ENCODE peak calls at places on chromosomes 6 and 20, in ten cellular contexts. One of them, this sample, is unnamed.

GRCh38 chr6:105763866-105764265 is 322.3 kb upstream of the PRDM1 start:
- DNase-seq in heart left ventricle: no peak
- DNase-seq in right lobe of liver: no peak
- DNase-seq in psoas muscle: no peak
- DNase-seq in osteoblast: no peak
- DNase-seq in AG04450: no peak
- DNase-seq in Peyer's patch: no peak
- DNase-seq in heart right ventricle: no peak
- DNase-seq in caudate nucleus: no peak
- DNase-seq in upper lobe of right lung: no peak
- DNase-seq in this sample: no peak

GRCh38 chr6:42419490-42420280 is 32.0 kb downstream of the TRERF1 start:
- DNase-seq in AG04450: no peak
- DNase-seq in psoas muscle: no peak
- DNase-seq in osteoblast: no peak
- DNase-seq in right lobe of liver: no peak
- DNase-seq in heart right ventricle: no peak
- DNase-seq in Peyer's patch: no peak
- DNase-seq in heart left ventricle: no peak
- DNase-seq in upper lobe of right lung: no peak
- DNase-seq in caudate nucleus: no peak
- DNase-seq in this sample: no peak

GRCh38 chr20:36467076-36467999 is 74.0 kb upstream of the MYL9 start:
- DNase-seq in heart right ventricle: peak
- DNase-seq in osteoblast: peak
- DNase-seq in heart left ventricle: peak
- DNase-seq in caudate nucleus: peak
- DNase-seq in psoas muscle: peak
- DNase-seq in upper lobe of right lung: no peak
- DNase-seq in Peyer's patch: peak
- DNase-seq in right lobe of liver: peak
- DNase-seq in AG04450: no peak
- DNase-seq in this sample: no peak

GRCh38 chr6:47083586-47084047 is 41.5 kb upstream of the ADGRF1 start:
- DNase-seq in heart left ventricle: peak
- DNase-seq in heart right ventricle: peak
- DNase-seq in upper lobe of right lung: peak
- DNase-seq in psoas muscle: peak
- DNase-seq in AG04450: peak
- DNase-seq in Peyer's patch: peak
- DNase-seq in osteoblast: peak
- DNase-seq in right lobe of liver: peak
- DNase-seq in caudate nucleus: no peak
- DNase-seq in this sample: no peak

GRCh38 chr20:62816879-62817873 is at the start of gene COL9A3:
- DNase-seq in caudate nucleus: peak
- DNase-seq in right lobe of liver: no peak
- DNase-seq in osteoblast: peak
- DNase-seq in heart right ventricle: no peak
- DNase-seq in upper lobe of right lung: no peak
- DNase-seq in AG04450: no peak
- DNase-seq in Peyer's patch: no peak
- DNase-seq in heart left ventricle: no peak
- DNase-seq in psoas muscle: no peak
- DNase-seq in this sample: peak

GRCh38 chr6:143027058-143027457 is 33.6 kb upstream of the AIG1 start:
- DNase-seq in psoas muscle: peak
- DNase-seq in heart right ventricle: peak
- DNase-seq in upper lobe of right lung: peak
- DNase-seq in right lobe of liver: peak
- DNase-seq in heart left ventricle: peak
- DNase-seq in osteoblast: no peak
- DNase-seq in Peyer's patch: peak
- DNase-seq in AG04450: no peak
- DNase-seq in caudate nucleus: no peak
- DNase-seq in this sample: no peak

GRCh38 chr6:149900620-149901443 is 2.9 kb upstream of the RAET1E start:
- DNase-seq in heart right ventricle: no peak
- DNase-seq in upper lobe of right lung: peak
- DNase-seq in osteoblast: no peak
- DNase-seq in AG04450: no peak
- DNase-seq in heart left ventricle: no peak
- DNase-seq in Peyer's patch: no peak
- DNase-seq in caudate nucleus: no peak
- DNase-seq in right lobe of liver: no peak
- DNase-seq in psoas muscle: no peak
- DNase-seq in this sample: no peak

GRCh38 chr20:7702141-7702540 is 238.1 kb downstream of the HAO1 start:
- DNase-seq in osteoblast: no peak
- DNase-seq in AG04450: no peak
- DNase-seq in psoas muscle: no peak
- DNase-seq in Peyer's patch: no peak
- DNase-seq in right lobe of liver: no peak
- DNase-seq in heart left ventricle: no peak
- DNase-seq in upper lobe of right lung: no peak
- DNase-seq in heart right ventricle: no peak
- DNase-seq in caudate nucleus: no peak
- DNase-seq in this sample: no peak

GRCh38 chr20:4815618-4816017 is 93.9 kb downstream of the PRND start:
- DNase-seq in heart right ventricle: no peak
- DNase-seq in psoas muscle: no peak
- DNase-seq in AG04450: no peak
- DNase-seq in right lobe of liver: no peak
- DNase-seq in heart left ventricle: no peak
- DNase-seq in osteoblast: no peak
- DNase-seq in caudate nucleus: no peak
- DNase-seq in Peyer's patch: no peak
- DNase-seq in upper lobe of right lung: no peak
- DNase-seq in this sample: no peak

GRCh38 chr20:58981564-58982364 is 708 bp downstream of the NELFCD start:
- DNase-seq in osteoblast: no peak
- DNase-seq in heart right ventricle: no peak
- DNase-seq in caudate nucleus: no peak
- DNase-seq in right lobe of liver: peak
- DNase-seq in psoas muscle: no peak
- DNase-seq in upper lobe of right lung: no peak
- DNase-seq in AG04450: no peak
- DNase-seq in heart left ventricle: no peak
- DNase-seq in Peyer's patch: peak
- DNase-seq in this sample: no peak

GRCh38 chr20:64049887-64050260 is 435 bp upstream of the SOX18 start:
- DNase-seq in Peyer's patch: no peak
- DNase-seq in AG04450: no peak
- DNase-seq in right lobe of liver: no peak
- DNase-seq in osteoblast: no peak
- DNase-seq in upper lobe of right lung: no peak
- DNase-seq in heart left ventricle: peak
- DNase-seq in heart right ventricle: peak
- DNase-seq in caudate nucleus: no peak
- DNase-seq in psoas muscle: no peak
- DNase-seq in this sample: no peak

GRCh38 chr6:110323004-110323657 is 35.0 kb downstream of the METTL24 start:
- DNase-seq in Peyer's patch: no peak
- DNase-seq in psoas muscle: no peak
- DNase-seq in right lobe of liver: no peak
- DNase-seq in caudate nucleus: no peak
- DNase-seq in upper lobe of right lung: no peak
- DNase-seq in heart left ventricle: no peak
- DNase-seq in AG04450: no peak
- DNase-seq in osteoblast: no peak
- DNase-seq in heart right ventricle: no peak
- DNase-seq in this sample: no peak

GRCh38 chr20:20814685-20815084 is 102.2 kb upstream of the RALGAPA2 start:
- DNase-seq in osteoblast: no peak
- DNase-seq in upper lobe of right lung: no peak
- DNase-seq in psoas muscle: no peak
- DNase-seq in caudate nucleus: no peak
- DNase-seq in right lobe of liver: no peak
- DNase-seq in heart left ventricle: no peak
- DNase-seq in AG04450: no peak
- DNase-seq in Peyer's patch: no peak
- DNase-seq in heart right ventricle: no peak
- DNase-seq in this sample: no peak

GRCh38 chr20:59985864-59986263 is 27.6 kb downstream of the CDH26 start:
- DNase-seq in upper lobe of right lung: no peak
- DNase-seq in caudate nucleus: no peak
- DNase-seq in Peyer's patch: no peak
- DNase-seq in osteoblast: no peak
- DNase-seq in AG04450: no peak
- DNase-seq in heart left ventricle: no peak
- DNase-seq in heart right ventricle: peak
- DNase-seq in right lobe of liver: no peak
- DNase-seq in psoas muscle: no peak
- DNase-seq in this sample: no peak

DNA sequence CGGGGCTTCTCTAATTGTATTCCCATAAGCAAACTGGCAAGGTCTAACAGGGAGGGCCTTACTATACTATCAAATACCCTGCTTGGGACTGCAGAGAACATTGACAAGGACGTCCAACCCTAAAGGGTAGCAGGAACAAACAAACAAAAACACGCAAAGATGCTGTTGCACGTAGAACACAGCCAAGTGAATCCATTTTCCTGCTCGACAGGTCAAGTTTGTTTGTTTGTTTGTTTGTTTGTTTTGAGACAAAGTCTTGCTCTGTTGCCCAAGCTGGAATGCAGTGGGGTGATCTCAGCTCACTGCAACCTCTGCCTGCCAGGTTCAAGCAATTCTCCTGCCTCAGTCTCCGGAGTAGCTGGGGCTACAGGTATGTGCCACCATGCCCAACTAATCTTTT is 91.3 kb downstream of the ZMYND8 start:
- DNase-seq in AG04450: no peak
- DNase-seq in Peyer's patch: no peak
- DNase-seq in upper lobe of right lung: no peak
- DNase-seq in heart left ventricle: no peak
- DNase-seq in psoas muscle: no peak
- DNase-seq in caudate nucleus: no peak
- DNase-seq in heart right ventricle: no peak
- DNase-seq in right lobe of liver: no peak
- DNase-seq in osteoblast: no peak
- DNase-seq in this sample: no peak
- H3K27ac ChIP-seq in AG04450: no peak
- H3K27ac ChIP-seq in Peyer's patch: no peak
- H3K27ac ChIP-seq in upper lobe of right lung: no peak
- H3K27ac ChIP-seq in heart left ventricle: no peak
- H3K27ac ChIP-seq in psoas muscle: no peak
- H3K27ac ChIP-seq in caudate nucleus: no peak
- H3K27ac ChIP-seq in heart right ventricle: no peak
- H3K27ac ChIP-seq in right lobe of liver: no peak
- H3K27ac ChIP-seq in osteoblast: no peak
- H3K27ac ChIP-seq in this sample: no peak

GRCh38 chr6:150907385-150907784 is 41.9 kb downstream of the MTHFD1L start:
- DNase-seq in Peyer's patch: no peak
- DNase-seq in AG04450: no peak
- DNase-seq in psoas muscle: no peak
- DNase-seq in right lobe of liver: no peak
- DNase-seq in upper lobe of right lung: no peak
- DNase-seq in caudate nucleus: no peak
- DNase-seq in osteoblast: no peak
- DNase-seq in heart left ventricle: no peak
- DNase-seq in heart right ventricle: no peak
- DNase-seq in this sample: peak
- H3K27ac ChIP-seq in Peyer's patch: no peak
- H3K27ac ChIP-seq in AG04450: no peak
- H3K27ac ChIP-seq in psoas muscle: no peak
- H3K27ac ChIP-seq in right lobe of liver: no peak
- H3K27ac ChIP-seq in upper lobe of right lung: no peak
- H3K27ac ChIP-seq in caudate nucleus: no peak
- H3K27ac ChIP-seq in osteoblast: peak
- H3K27ac ChIP-seq in heart left ventricle: no peak
- H3K27ac ChIP-seq in heart right ventricle: no peak
- H3K27ac ChIP-seq in this sample: peak

GRCh38 chr20:44646641-44647274 is 4.7 kb downstream of the ADA start:
- DNase-seq in AG04450: no peak
- DNase-seq in upper lobe of right lung: no peak
- DNase-seq in caudate nucleus: no peak
- DNase-seq in osteoblast: peak
- DNase-seq in right lobe of liver: no peak
- DNase-seq in Peyer's patch: peak
- DNase-seq in psoas muscle: no peak
- DNase-seq in heart right ventricle: no peak
- DNase-seq in heart left ventricle: no peak
- DNase-seq in this sample: no peak
- H3K27ac ChIP-seq in AG04450: no peak
- H3K27ac ChIP-seq in upper lobe of right lung: peak
- H3K27ac ChIP-seq in caudate nucleus: no peak
- H3K27ac ChIP-seq in osteoblast: no peak
- H3K27ac ChIP-seq in right lobe of liver: no peak
- H3K27ac ChIP-seq in Peyer's patch: peak
- H3K27ac ChIP-seq in psoas muscle: no peak
- H3K27ac ChIP-seq in heart right ventricle: peak
- H3K27ac ChIP-seq in heart left ventricle: no peak
- H3K27ac ChIP-seq in this sample: no peak

DNA sequence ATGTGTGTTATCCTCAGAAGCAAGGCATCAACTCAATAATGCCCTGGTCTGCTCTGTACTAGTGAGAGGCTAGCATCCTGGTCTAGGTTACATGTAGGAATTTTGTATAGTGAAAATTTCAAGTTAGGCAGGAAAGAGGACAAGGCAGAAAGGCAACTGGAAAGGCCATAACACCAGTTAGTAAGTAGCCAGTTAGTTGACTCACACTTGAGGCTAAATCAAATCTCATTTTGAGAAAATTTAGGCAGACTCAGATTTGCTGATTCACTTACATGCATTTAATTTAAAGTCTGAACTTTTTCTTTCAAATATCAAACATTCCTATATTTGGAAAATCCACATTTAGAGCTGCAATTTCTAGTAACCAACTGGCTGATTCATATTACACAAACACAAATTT is 184.5 kb upstream of the TCF21 start:
- DNase-seq in heart right ventricle: no peak
- DNase-seq in osteoblast: peak
- DNase-seq in AG04450: no peak
- DNase-seq in upper lobe of right lung: no peak
- DNase-seq in right lobe of liver: no peak
- DNase-seq in psoas muscle: no peak
- DNase-seq in Peyer's patch: no peak
- DNase-seq in caudate nucleus: no peak
- DNase-seq in heart left ventricle: no peak
- DNase-seq in this sample: no peak
- H3K27ac ChIP-seq in heart right ventricle: peak
- H3K27ac ChIP-seq in osteoblast: peak
- H3K27ac ChIP-seq in AG04450: peak
- H3K27ac ChIP-seq in upper lobe of right lung: no peak
- H3K27ac ChIP-seq in right lobe of liver: no peak
- H3K27ac ChIP-seq in psoas muscle: no peak
- H3K27ac ChIP-seq in Peyer's patch: no peak
- H3K27ac ChIP-seq in caudate nucleus: no peak
- H3K27ac ChIP-seq in heart left ventricle: peak
- H3K27ac ChIP-seq in this sample: no peak

GRCh38 chr6:37242429-37243052 is 15.0 kb upstream of the TBC1D22B start:
- DNase-seq in osteoblast: peak
- DNase-seq in heart left ventricle: peak
- DNase-seq in right lobe of liver: no peak
- DNase-seq in upper lobe of right lung: no peak
- DNase-seq in heart right ventricle: no peak
- DNase-seq in psoas muscle: no peak
- DNase-seq in caudate nucleus: no peak
- DNase-seq in AG04450: peak
- DNase-seq in Peyer's patch: peak
- DNase-seq in this sample: no peak
- H3K27ac ChIP-seq in osteoblast: peak
- H3K27ac ChIP-seq in heart left ventricle: peak
- H3K27ac ChIP-seq in right lobe of liver: peak
- H3K27ac ChIP-seq in upper lobe of right lung: peak
- H3K27ac ChIP-seq in heart right ventricle: peak
- H3K27ac ChIP-seq in psoas muscle: peak
- H3K27ac ChIP-seq in caudate nucleus: no peak
- H3K27ac ChIP-seq in AG04450: peak
- H3K27ac ChIP-seq in Peyer's patch: no peak
- H3K27ac ChIP-seq in this sample: no peak